ENCODE peak calls at places on chromosomes 1 and 21, in seven cellular contexts. W, O, F, D, I, N and E are unnamed samples.

GRCh38 chr1:231841616-231842344 is 215.2 kb downstream of the DISC1 start:
- DNase-seq in W (no peak), O (no peak), F (peak), D (no peak), I (no peak), N (no peak), E (peak)

GRCh38 chr1:24309762-24310485 is 9.2 kb upstream of the GRHL3 start:
- DNase-seq in W (no peak), O (no peak), F (peak), D (no peak), I (no peak), N (no peak), E (no peak)

GRCh38 chr1:147892216-147892615 is 10.4 kb upstream of the GJA8 start:
- DNase-seq in W (peak), O (no peak), F (no peak), D (no peak), I (no peak), N (peak), E (no peak)

GRCh38 chr1:38061290-38061689 is 14.7 kb upstream of the POU3F1 start:
- DNase-seq in W (no peak), O (no peak), F (no peak), D (no peak), I (no peak), N (no peak), E (no peak)

GRCh38 chr1:212785871-212786270 is 5.7 kb downstream of the NSL1 start:
- DNase-seq in W (no peak), O (no peak), F (no peak), D (no peak), I (no peak), N (no peak), E (no peak)

GRCh38 chr1:215458084-215458483 is 109.0 kb upstream of the KCTD3 start:
- DNase-seq in W (no peak), O (no peak), F (peak), D (no peak), I (no peak), N (no peak), E (no peak)

GRCh38 chr1:168341576-168341975 is 60.9 kb downstream of the TBX19 start:
- DNase-seq in W (no peak), O (no peak), F (peak), D (no peak), I (no peak), N (no peak), E (peak)

GRCh38 chr1:100077525-100077924 is 55.2 kb downstream of the SASS6 start:
- DNase-seq in W (no peak), O (no peak), F (no peak), D (no peak), I (peak), N (no peak), E (no peak)

GRCh38 chr1:112714313-112715263 is 544 bp downstream of the PPM1J start:
- DNase-seq in W (no peak), O (peak), F (no peak), D (no peak), I (no peak), N (no peak), E (no peak)

GRCh38 chr1:184404727-184405027 is 17.8 kb downstream of the C1orf21 start:
- DNase-seq in W (no peak), O (no peak), F (no peak), D (no peak), I (no peak), N (no peak), E (no peak)

GRCh38 chr1:25568090-25568833 is 24.9 kb downstream of the LDLRAP1 start:
- DNase-seq in W (peak), O (peak), F (peak), D (no peak), I (no peak), N (peak), E (no peak)

GRCh38 chr1:183180634-183181056 is 5.4 kb upstream of the LAMC2 start:
- DNase-seq in W (no peak), O (no peak), F (peak), D (peak), I (peak), N (no peak), E (no peak)

GRCh38 chr1:35192056-35192852 is 691 bp downstream of the SFPQ start:
- DNase-seq in W (peak), O (peak), F (peak), D (peak), I (peak), N (no peak), E (peak)

GRCh38 chr1:212012034-212012740 is 23.2 kb downstream of the INTS7 start:
- DNase-seq in W (peak), O (peak), F (peak), D (peak), I (peak), N (peak), E (peak)

GRCh38 chr1:63724375-63724774 is 49.4 kb upstream of the ROR1 start:
- DNase-seq in W (no peak), O (no peak), F (no peak), D (no peak), I (no peak), N (no peak), E (no peak)

GRCh38 chr1:96473791-96474452 is 247.7 kb upstream of the PTBP2 start:
- DNase-seq in W (no peak), O (no peak), F (peak), D (no peak), I (no peak), N (no peak), E (no peak)

GRCh38 chr1:201614262-201615015 is 75.5 kb downstream of the NAV1 start:
- DNase-seq in W (no peak), O (no peak), F (no peak), D (no peak), I (no peak), N (no peak), E (no peak)

GRCh38 chr1:110065841-110066240 is 4.6 kb downstream of the ALX3 start:
- DNase-seq in W (no peak), O (no peak), F (no peak), D (no peak), I (no peak), N (no peak), E (no peak)

GRCh38 chr1:31736675-31737074 is 27.5 kb downstream of the ADGRB2 start:
- DNase-seq in W (no peak), O (no peak), F (no peak), D (no peak), I (no peak), N (no peak), E (no peak)

GRCh38 chr1:5920201-5920600 is 72.0 kb downstream of the NPHP4 start:
- DNase-seq in W (no peak), O (no peak), F (no peak), D (peak), I (no peak), N (no peak), E (no peak)

GRCh38 chr1:168396508-168396907 is 115.8 kb downstream of the TBX19 start:
- DNase-seq in W (no peak), O (no peak), F (no peak), D (no peak), I (no peak), N (no peak), E (no peak)

GRCh38 chr1:33378524-33378923 is 52.4 kb downstream of the PHC2 start:
- DNase-seq in W (no peak), O (no peak), F (no peak), D (no peak), I (no peak), N (no peak), E (no peak)

GRCh38 chr1:14822996-14823395 is 224.5 kb downstream of the KAZN start:
- DNase-seq in W (no peak), O (no peak), F (no peak), D (no peak), I (no peak), N (no peak), E (no peak)

GRCh38 chr1:160117709-160118183 is 2.2 kb downstream of the ATP1A2 start:
- DNase-seq in W (no peak), O (no peak), F (no peak), D (no peak), I (no peak), N (no peak), E (no peak)

GRCh38 chr1:46613661-46614603 is 2.7 kb downstream of the MOB3C start:
- DNase-seq in W (peak), O (peak), F (peak), D (peak), I (peak), N (no peak), E (peak)

GRCh38 chr1:246680696-246681127 is 43.5 kb upstream of the SCCPDH start:
- DNase-seq in W (no peak), O (no peak), F (no peak), D (no peak), I (no peak), N (no peak), E (no peak)

GRCh38 chr21:44012474-44013379 is 618 bp downstream of the TRAPPC10 start:
- DNase-seq in W (peak), O (peak), F (no peak), D (no peak), I (peak), N (no peak), E (no peak)

GRCh38 chr1:17920881-17921635 is 165.9 kb downstream of the ACTL8 start:
- DNase-seq in W (no peak), O (no peak), F (no peak), D (no peak), I (no peak), N (no peak), E (no peak)

GRCh38 chr1:236753554-236753953 is 41.5 kb upstream of the MTR start:
- DNase-seq in W (peak), O (no peak), F (no peak), D (no peak), I (no peak), N (peak), E (no peak)
- TF ChIP-seq CTCF in W (peak), O (no peak), F (no peak), D (no peak), I (no peak), N (peak), E (peak)

GRCh38 chr1:192766876-192767275 is 42.0 kb upstream of the RGS2 start:
- DNase-seq in W (no peak), O (no peak), F (no peak), D (no peak), I (no peak), N (no peak), E (no peak)
- TF ChIP-seq CTCF in W (no peak), O (no peak), F (no peak), D (no peak), I (no peak), N (peak), E (no peak)

GRCh38 chr1:98003442-98003841 is 82.6 kb upstream of the DPYD start:
- DNase-seq in W (no peak), O (no peak), F (no peak), D (no peak), I (no peak), N (no peak), E (no peak)
- TF ChIP-seq CTCF in W (no peak), O (no peak), F (no peak), D (no peak), I (no peak), N (no peak), E (no peak)

GRCh38 chr21:35677298-35677841 is 383.0 kb downstream of the SETD4 start:
- DNase-seq in W (no peak), O (no peak), F (no peak), D (no peak), I (no peak), N (no peak), E (no peak)

GRCh38 chr21:35672313-35672712 is 388.0 kb downstream of the SETD4 start:
- DNase-seq in W (no peak), O (no peak), F (no peak), D (no peak), I (no peak), N (no peak), E (no peak)

GRCh38 chr21:35678393-35678792 is 381.9 kb downstream of the SETD4 start:
- DNase-seq in W (no peak), O (no peak), F (no peak), D (no peak), I (no peak), N (no peak), E (no peak)

GRCh38 chr21:35674272-35674671 is 386.1 kb downstream of the SETD4 start:
- DNase-seq in W (no peak), O (no peak), F (no peak), D (no peak), I (no peak), N (no peak), E (no peak)

GRCh38 chr21:35674895-35675470 is 385.3 kb downstream of the SETD4 start:
- DNase-seq in W (no peak), O (no peak), F (no peak), D (no peak), I (no peak), N (no peak), E (no peak)
- TF ChIP-seq CTCF in W (no peak), O (no peak), F (no peak), D (no peak), I (no peak), N (no peak), E (no peak)

DNA sequence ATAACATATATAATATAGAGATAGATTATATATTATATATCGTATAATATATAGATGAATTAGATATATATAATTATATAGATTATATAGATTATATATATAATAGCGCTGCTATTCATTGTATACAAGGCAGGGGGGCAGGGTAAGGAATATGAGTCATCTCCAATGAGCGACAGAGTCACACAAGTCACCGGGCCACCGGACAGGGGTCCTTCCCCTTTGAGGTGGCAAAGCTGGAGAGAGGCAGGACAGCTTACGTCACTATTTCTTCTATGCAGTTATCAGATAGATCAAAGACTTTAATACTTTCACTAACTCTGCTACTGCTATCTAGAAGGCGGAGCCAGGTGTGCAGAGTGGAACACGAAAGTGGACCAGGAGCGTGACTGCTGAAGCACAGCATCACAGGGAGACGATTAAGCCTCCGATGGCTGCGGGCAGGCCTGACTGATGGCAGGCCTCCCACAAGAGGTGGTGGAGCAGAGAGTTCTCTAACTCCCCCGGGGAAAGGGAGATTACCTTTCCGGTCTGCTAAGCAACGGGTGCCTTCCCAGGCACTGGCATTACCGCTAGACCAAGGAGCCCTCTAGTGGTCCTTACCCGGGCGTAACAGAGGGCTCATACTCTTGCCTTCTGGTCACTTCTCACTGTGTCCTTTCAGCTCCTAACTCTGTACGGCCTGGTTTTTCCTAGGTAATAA is 2154.7 kb downstream of the MRPL39 start:
- DNase-seq in W (peak), O (no peak), F (no peak), D (no peak), I (no peak), N (no peak), E (no peak)
- TF ChIP-seq CTCF in W (no peak), O (no peak), F (no peak), D (no peak), I (peak), N (no peak), E (no peak)

GRCh38 chr1:2274231-2274967 is 46.3 kb downstream of the SKI start:
- DNase-seq in W (no peak), O (no peak), F (no peak), D (no peak), I (no peak), N (no peak), E (no peak)

GRCh38 chr1:2274968-2275475 is 46.9 kb downstream of the SKI start:
- DNase-seq in W (no peak), O (no peak), F (no peak), D (no peak), I (peak), N (no peak), E (no peak)

GRCh38 chr1:2277741-2278488 is 49.8 kb downstream of the SKI start:
- DNase-seq in W (no peak), O (no peak), F (no peak), D (no peak), I (no peak), N (no peak), E (no peak)

GRCh38 chr1:2276803-2277580 is 48.9 kb downstream of the SKI start:
- DNase-seq in W (no peak), O (no peak), F (peak), D (no peak), I (no peak), N (no peak), E (no peak)

GRCh38 chr1:2275796-2276536 is 47.8 kb downstream of the SKI start:
- DNase-seq in W (peak), O (no peak), F (peak), D (no peak), I (no peak), N (no peak), E (no peak)
- TF ChIP-seq CTCF in W (no peak), O (no peak), F (no peak), D (no peak), I (no peak), N (no peak), E (no peak)

GRCh38 chr1:233364695-233365539 is 37.4 kb downstream of the MAP3K21 start:
- DNase-seq in W (no peak), O (no peak), F (no peak), D (no peak), I (no peak), N (no peak), E (no peak)
- TF ChIP-seq CTCF in W (peak), O (peak), F (peak), D (peak), I (peak), N (peak), E (peak)

GRCh38 chr1:181676269-181676668 is 193.0 kb downstream of the CACNA1E start:
- DNase-seq in W (peak), O (no peak), F (no peak), D (no peak), I (peak), N (peak), E (no peak)
- TF ChIP-seq CTCF in W (peak), O (no peak), F (peak), D (no peak), I (peak), N (peak), E (no peak)